ENCODE peak calls at places on chromosome 1, in four cellular contexts. W is Kasumi-1; A is stimulated activated CD8-positive, alpha-beta memory T cell treated with anti-CD3 and anti-CD28 coated beads, Interleukin-2, amount 100 ng/mL, for 48 hours; Z is Caco-2. Q is an unnamed sample.

GRCh38 chr1:157948547-157949152 is 44.8 kb upstream of the KIRREL1 start:
- DNase-seq in W (no peak), A (no peak), Z (peak), Q (no peak)

GRCh38 chr1:233394860-233395717 is 67.6 kb downstream of the MAP3K21 start:
- DNase-seq in W (peak), A (no peak), Z (peak), Q (no peak)

GRCh38 chr1:160307455-160307854 is 22.5 kb upstream of the PEX19 start:
- DNase-seq in W (no peak), A (no peak), Z (no peak), Q (no peak)

GRCh38 chr1:187655163-187655562 is 826.4 kb downstream of the PLA2G4A start:
- DNase-seq in W (no peak), A (no peak), Z (no peak), Q (no peak)

GRCh38 chr1:198030682-198031081 is 113.5 kb downstream of the LHX9 start:
- DNase-seq in W (no peak), A (no peak), Z (no peak), Q (no peak)

GRCh38 chr1:203526572-203526971 is 32.6 kb downstream of the OPTC start:
- DNase-seq in W (no peak), A (no peak), Z (no peak), Q (no peak)

GRCh38 chr1:54278941-54279422 is 79.0 kb downstream of the MRPL37 start:
- DNase-seq in W (no peak), A (no peak), Z (no peak), Q (no peak)

GRCh38 chr1:157968951-157969350 is 24.5 kb upstream of the KIRREL1 start:
- DNase-seq in W (no peak), A (no peak), Z (no peak), Q (no peak)

GRCh38 chr1:212634252-212634651 is 25.7 kb downstream of the ATF3 start:
- DNase-seq in W (no peak), A (no peak), Z (no peak), Q (no peak)